ENCODE peak calls at places on chromosomes 4 and X, in nine cellular contexts. One of them, this sample, is unnamed.

GRCh38 chr4:1216869-1217294 is 32.0 kb downstream of the CTBP1 start:
- DNase-seq in progenitor cell of endocrine pancreas: no peak
- DNase-seq in fibroblast of the aortic adventitia: no peak
- DNase-seq in fibroblast of the conjunctiva: no peak
- DNase-seq in adipocyte: no peak
- DNase-seq in left ventricle myocardium inferior: no peak
- DNase-seq in fibroblast of pulmonary artery: no peak
- DNase-seq in caudate nucleus: no peak
- DNase-seq in stimulated activated CD4-positive, alpha-beta T cell treated with anti-CD3 and anti-CD28 coated beads, Interleukin-4, amount 100 ng/mL, for 4 hours: peak
- DNase-seq in this sample: peak

GRCh38 chr4:73964862-73965611 is 16.8 kb downstream of the PF4 start:
- DNase-seq in progenitor cell of endocrine pancreas: no peak
- DNase-seq in fibroblast of the aortic adventitia: no peak
- DNase-seq in fibroblast of the conjunctiva: no peak
- DNase-seq in adipocyte: no peak
- DNase-seq in left ventricle myocardium inferior: no peak
- DNase-seq in fibroblast of pulmonary artery: peak
- DNase-seq in caudate nucleus: no peak
- DNase-seq in stimulated activated CD4-positive, alpha-beta T cell treated with anti-CD3 and anti-CD28 coated beads, Interleukin-4, amount 100 ng/mL, for 4 hours: no peak
- DNase-seq in this sample: peak

GRCh38 chr4:478373-478772 is 20.6 kb downstream of the ZNF721 start:
- DNase-seq in progenitor cell of endocrine pancreas: no peak
- DNase-seq in fibroblast of the aortic adventitia: peak
- DNase-seq in fibroblast of the conjunctiva: no peak
- DNase-seq in adipocyte: peak
- DNase-seq in left ventricle myocardium inferior: no peak
- DNase-seq in fibroblast of pulmonary artery: peak
- DNase-seq in caudate nucleus: no peak
- DNase-seq in stimulated activated CD4-positive, alpha-beta T cell treated with anti-CD3 and anti-CD28 coated beads, Interleukin-4, amount 100 ng/mL, for 4 hours: no peak
- DNase-seq in this sample: no peak

GRCh38 chrX:77899081-77899828 is at the start of gene COX7B:
- DNase-seq in progenitor cell of endocrine pancreas: peak
- DNase-seq in fibroblast of the aortic adventitia: peak
- DNase-seq in fibroblast of the conjunctiva: peak
- DNase-seq in adipocyte: peak
- DNase-seq in left ventricle myocardium inferior: no peak
- DNase-seq in fibroblast of pulmonary artery: peak
- DNase-seq in caudate nucleus: peak
- DNase-seq in stimulated activated CD4-positive, alpha-beta T cell treated with anti-CD3 and anti-CD28 coated beads, Interleukin-4, amount 100 ng/mL, for 4 hours: peak
- DNase-seq in this sample: no peak

GRCh38 chrX:6574762-6575161 is 39.8 kb upstream of the VCX3A start:
- DNase-seq in progenitor cell of endocrine pancreas: no peak
- DNase-seq in fibroblast of the aortic adventitia: no peak
- DNase-seq in fibroblast of the conjunctiva: no peak
- DNase-seq in adipocyte: peak
- DNase-seq in left ventricle myocardium inferior: no peak
- DNase-seq in fibroblast of pulmonary artery: no peak
- DNase-seq in caudate nucleus: no peak
- DNase-seq in stimulated activated CD4-positive, alpha-beta T cell treated with anti-CD3 and anti-CD28 coated beads, Interleukin-4, amount 100 ng/mL, for 4 hours: no peak
- DNase-seq in this sample: no peak

GRCh38 chrX:69987691-69988090 is 62.0 kb downstream of the AWAT2 start:
- DNase-seq in progenitor cell of endocrine pancreas: no peak
- DNase-seq in fibroblast of the aortic adventitia: no peak
- DNase-seq in fibroblast of the conjunctiva: no peak
- DNase-seq in adipocyte: no peak
- DNase-seq in left ventricle myocardium inferior: no peak
- DNase-seq in fibroblast of pulmonary artery: peak
- DNase-seq in caudate nucleus: no peak
- DNase-seq in stimulated activated CD4-positive, alpha-beta T cell treated with anti-CD3 and anti-CD28 coated beads, Interleukin-4, amount 100 ng/mL, for 4 hours: no peak
- DNase-seq in this sample: no peak

GRCh38 chr4:112951362-112951962 is 98.0 kb upstream of the ANK2 start:
- DNase-seq in progenitor cell of endocrine pancreas: no peak
- DNase-seq in fibroblast of the aortic adventitia: peak
- DNase-seq in fibroblast of the conjunctiva: no peak
- DNase-seq in adipocyte: peak
- DNase-seq in left ventricle myocardium inferior: no peak
- DNase-seq in fibroblast of pulmonary artery: peak
- DNase-seq in caudate nucleus: no peak
- DNase-seq in stimulated activated CD4-positive, alpha-beta T cell treated with anti-CD3 and anti-CD28 coated beads, Interleukin-4, amount 100 ng/mL, for 4 hours: no peak
- DNase-seq in this sample: no peak

GRCh38 chrX:121161501-121161933 is 114.1 kb downstream of the GLUD2 start:
- DNase-seq in progenitor cell of endocrine pancreas: no peak
- DNase-seq in fibroblast of the aortic adventitia: no peak
- DNase-seq in fibroblast of the conjunctiva: no peak
- DNase-seq in adipocyte: no peak
- DNase-seq in left ventricle myocardium inferior: no peak
- DNase-seq in fibroblast of pulmonary artery: peak
- DNase-seq in caudate nucleus: no peak
- DNase-seq in stimulated activated CD4-positive, alpha-beta T cell treated with anti-CD3 and anti-CD28 coated beads, Interleukin-4, amount 100 ng/mL, for 4 hours: peak
- DNase-seq in this sample: no peak

This sample was measured in Right ventricle myocardium superior.